ENCODE peak calls at places on chromosomes 1 and 21, in four cellular contexts. N, H, U and T are unnamed samples.

GRCh38 chr21:17613242-17613676 is 558 bp upstream of the BTG3 start:
- DNase-seq in N (no peak), H (peak), U (peak), T (no peak)

GRCh38 chr1:172417552-172417951 is 2.9 kb upstream of the C1orf105 start:
- DNase-seq in N (no peak), H (no peak), U (no peak), T (no peak)

GRCh38 chr1:246647113-246647512 is 77.1 kb upstream of the SCCPDH start:
- DNase-seq in N (peak), H (peak), U (no peak), T (no peak)

GRCh38 chr1:113983826-113984225 is 4.6 kb downstream of the OLFML3 start:
- DNase-seq in N (no peak), H (no peak), U (no peak), T (no peak)

GRCh38 chr1:88180449-88181108 is 503.5 kb upstream of the PKN2 start:
- DNase-seq in N (peak), H (peak), U (peak), T (peak)

GRCh38 chr1:232876506-232877360 is 71.5 kb downstream of the MAP10 start:
- DNase-seq in N (no peak), H (no peak), U (no peak), T (no peak)

GRCh38 chr1:7418442-7419080 is 352.5 kb upstream of the VAMP3 start:
- DNase-seq in N (no peak), H (peak), U (no peak), T (no peak)

GRCh38 chr1:201405484-201405831 is 6.3 kb upstream of the LAD1 start:
- DNase-seq in N (no peak), H (no peak), U (no peak), T (no peak)

GRCh38 chr1:68045511-68046180 is 4.8 kb downstream of the DIRAS3 start:
- DNase-seq in N (no peak), H (no peak), U (no peak), T (no peak)

GRCh38 chr1:211517006-211517405 is 25.0 kb upstream of the RD3 start:
- DNase-seq in N (peak), H (no peak), U (no peak), T (no peak)

GRCh38 chr1:77292551-77292950 is 10.7 kb downstream of the AK5 start:
- DNase-seq in N (no peak), H (no peak), U (no peak), T (no peak)

GRCh38 chr21:31213787-31214186 is 130.3 kb downstream of the TIAM1 start:
- DNase-seq in N (no peak), H (no peak), U (no peak), T (no peak)

GRCh38 chr1:14112613-14113012 is 412.6 kb downstream of the PRDM2 start:
- DNase-seq in N (no peak), H (no peak), U (no peak), T (no peak)

GRCh38 chr1:9057851-9058250 is 11.6 kb downstream of the SLC2A5 start:
- DNase-seq in N (peak), H (no peak), U (no peak), T (no peak)

GRCh38 chr1:43426221-43426620 is 27.5 kb downstream of the HYI start:
- DNase-seq in N (no peak), H (no peak), U (no peak), T (no peak)

GRCh38 chr1:203448521-203449061 is 27.0 kb upstream of the PRELP start:
- DNase-seq in N (no peak), H (peak), U (no peak), T (no peak)

GRCh38 chr21:32463367-32463766 is 50.9 kb downstream of the EVA1C start:
- DNase-seq in N (no peak), H (no peak), U (peak), T (peak)

GRCh38 chr1:54577612-54578011 is 29.6 kb downstream of the ACOT11 start:
- DNase-seq in N (no peak), H (peak), U (no peak), T (no peak)

GRCh38 chr1:42319871-42320484 is 15.1 kb downstream of the FOXJ3 start:
- DNase-seq in N (no peak), H (no peak), U (no peak), T (no peak)

GRCh38 chr1:168089326-168089978 is 47.3 kb downstream of the GPR161 start:
- DNase-seq in N (no peak), H (no peak), U (no peak), T (no peak)

GRCh38 chr1:161115132-161115711 is 2.6 kb downstream of the PFDN2 start:
- DNase-seq in N (no peak), H (no peak), U (no peak), T (peak)

GRCh38 chr1:205985330-205986005 is 17.7 kb downstream of the RAB7B start:
- DNase-seq in N (no peak), H (no peak), U (no peak), T (no peak)

GRCh38 chr1:178953538-178954207 is 72.0 kb upstream of the FAM20B start:
- DNase-seq in N (no peak), H (peak), U (no peak), T (no peak)

GRCh38 chr1:47576758-47577115 is 138.9 kb downstream of the FOXD2 start:
- DNase-seq in N (no peak), H (no peak), U (no peak), T (no peak)

GRCh38 chr1:2384130-2384860 is 7.1 kb downstream of the MORN1 start:
- DNase-seq in N (no peak), H (no peak), U (no peak), T (no peak)

GRCh38 chr1:81254560-81254959 is 546.2 kb upstream of the ADGRL2 start:
- DNase-seq in N (no peak), H (no peak), U (no peak), T (peak)

GRCh38 chr1:162072770-162073169 is 3.3 kb downstream of the NOS1AP start:
- DNase-seq in N (no peak), H (no peak), U (no peak), T (no peak)

GRCh38 chr1:86159800-86160199 is 3.2 kb upstream of the COL24A1 start:
- DNase-seq in N (no peak), H (no peak), U (no peak), T (no peak)

GRCh38 chr1:228873714-228874113 is 138.4 kb downstream of the RHOU start:
- DNase-seq in N (no peak), H (no peak), U (no peak), T (no peak)

GRCh38 chr1:192609110-192610079 is 26.6 kb upstream of the RGS13 start:
- DNase-seq in N (no peak), H (peak), U (peak), T (no peak)

GRCh38 chr1:234841710-234842231 is 231.8 kb upstream of the IRF2BP2 start:
- DNase-seq in N (no peak), H (peak), U (no peak), T (no peak)
- TF ChIP-seq POLR2A in N (no peak), H (no peak), U (no peak), T (no peak)

GRCh38 chr1:183472488-183473285 is at the start of gene SMG7:
- DNase-seq in N (peak), H (peak), U (peak), T (peak)
- TF ChIP-seq POLR2A in N (peak), H (no peak), U (peak), T (peak)

GRCh38 chr1:3796215-3797193 is at the start of gene LRRC47:
- DNase-seq in N (peak), H (peak), U (peak), T (peak)
- TF ChIP-seq POLR2A in N (peak), H (no peak), U (peak), T (peak)

DNA sequence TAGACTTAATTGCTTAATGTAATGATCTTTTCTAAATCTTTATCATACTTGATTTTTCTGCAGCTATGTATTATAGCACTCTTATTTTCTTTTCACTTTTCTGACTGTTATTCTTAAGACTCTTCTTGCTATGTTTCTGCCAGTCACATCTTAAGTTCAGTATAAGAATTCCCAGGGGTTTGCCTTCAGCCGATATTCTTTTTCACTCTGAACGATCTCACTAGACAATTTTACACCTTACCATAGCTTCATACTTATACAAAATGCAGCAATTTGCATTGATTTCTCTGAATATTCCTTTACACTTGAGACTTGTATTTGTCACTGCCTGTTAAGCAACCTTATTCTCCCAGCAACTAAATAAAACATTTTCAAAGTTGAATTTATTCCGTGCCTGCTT is 242.5 kb upstream of the OLFM3 start:
- DNase-seq in N (no peak), H (no peak), U (no peak), T (no peak)
- TF ChIP-seq POLR2A in N (no peak), H (no peak), U (no peak), T (no peak)

GRCh38 chr1:151158751-151159251 is 2.4 kb downstream of the TNFAIP8L2 start:
- DNase-seq in N (no peak), H (no peak), U (no peak), T (no peak)
- TF ChIP-seq POLR2A in N (no peak), H (no peak), U (no peak), T (no peak)

GRCh38 chr21:43777953-43778352 is 1.8 kb upstream of the CSTB start:
- DNase-seq in N (no peak), H (no peak), U (no peak), T (no peak)

GRCh38 chr21:43775190-43775589 is 918 bp downstream of the CSTB start:
- DNase-seq in N (no peak), H (no peak), U (no peak), T (no peak)

GRCh38 chr21:43774163-43774562 is 1.9 kb downstream of the CSTB start:
- DNase-seq in N (no peak), H (no peak), U (no peak), T (no peak)

GRCh38 chr21:43778469-43779335 is 2.6 kb upstream of the CSTB start:
- DNase-seq in N (no peak), H (peak), U (no peak), T (peak)

GRCh38 chr21:43775795-43776430 is at the start of gene CSTB:
- DNase-seq in N (no peak), H (peak), U (peak), T (no peak)
- TF ChIP-seq POLR2A in N (peak), H (no peak), U (peak), T (peak)

GRCh38 chr1:27772932-27773731 is at the start of gene STX12:
- DNase-seq in N (peak), H (peak), U (peak), T (peak)
- TF ChIP-seq POLR2A in N (peak), H (peak), U (peak), T (peak)

DNA sequence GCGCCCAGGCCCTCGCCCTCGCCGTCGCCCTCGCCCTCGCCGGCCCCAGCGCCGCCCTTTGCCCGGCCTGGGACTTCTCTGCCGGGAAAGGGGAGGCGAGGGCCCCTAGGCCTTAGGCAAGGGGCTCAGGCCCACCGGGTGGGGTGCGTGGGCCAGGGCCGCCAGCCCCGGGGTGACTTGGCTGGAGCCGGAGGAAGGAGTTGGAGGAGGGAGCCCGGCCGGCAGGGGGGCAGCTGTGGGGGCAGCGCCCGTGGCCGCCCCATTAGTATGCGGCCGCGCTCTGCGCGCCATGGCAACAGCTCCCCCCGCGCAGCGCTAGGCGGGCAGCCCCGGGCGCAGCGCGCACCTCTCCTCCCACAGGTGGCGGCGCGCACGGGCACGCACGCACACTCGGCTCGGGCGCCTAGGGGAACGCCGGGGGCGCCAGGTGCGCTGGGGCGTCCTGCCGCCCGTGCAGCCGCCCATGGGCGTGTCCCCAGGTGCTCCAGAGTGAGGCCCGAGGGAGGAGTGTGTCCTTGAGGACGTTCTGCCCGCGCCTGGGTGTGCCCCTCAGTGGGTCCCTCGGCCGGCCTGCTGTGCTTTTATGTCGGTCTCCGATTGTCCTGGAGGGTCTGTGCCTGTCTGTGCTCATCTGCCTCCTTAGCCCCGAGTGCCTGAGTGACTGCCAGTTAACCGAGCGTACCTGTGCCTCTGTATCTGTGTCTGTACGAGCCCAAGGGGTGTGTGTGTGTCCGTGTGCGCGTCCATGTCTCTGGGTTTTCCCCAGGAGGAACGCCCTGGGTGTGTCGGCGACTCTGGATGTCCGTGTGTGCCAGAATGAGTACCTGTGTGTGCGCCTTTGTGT is 38.1 kb upstream of the WASF2 start:
- DNase-seq in N (peak), H (peak), U (peak), T (no peak)
- TF ChIP-seq POLR2A in N (no peak), H (no peak), U (peak), T (no peak)

DNA sequence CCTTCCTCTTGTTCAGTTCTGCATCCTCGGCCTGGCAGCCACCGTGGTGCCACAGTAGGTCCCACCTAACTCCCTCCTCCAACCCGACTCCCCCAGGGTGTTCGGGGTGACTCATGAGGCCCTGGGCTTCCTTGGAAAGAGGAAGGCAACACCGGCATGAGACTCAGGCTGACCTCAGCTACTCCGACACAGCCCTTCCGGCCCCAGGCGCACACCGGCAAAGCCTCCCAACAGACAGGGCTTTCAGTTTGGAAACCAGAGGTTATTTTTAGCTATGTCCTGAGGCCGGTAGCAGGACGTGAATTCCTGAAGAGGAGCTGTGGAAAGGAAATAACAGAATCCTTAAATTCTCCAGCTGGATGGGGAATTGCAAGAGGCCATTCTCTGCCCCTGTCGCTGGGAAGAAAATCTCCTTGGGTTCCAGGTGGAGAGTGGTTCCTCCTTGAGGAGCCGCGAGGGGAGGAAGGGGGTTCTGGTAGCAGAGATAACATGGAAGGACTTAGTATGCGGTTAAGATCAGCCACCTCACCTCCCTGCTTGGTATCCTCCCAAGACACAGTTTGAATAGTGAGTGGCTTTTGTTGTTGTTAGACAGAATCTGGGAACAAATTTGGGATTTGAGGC is 24.4 kb downstream of the PLXNA2 start:
- DNase-seq in N (peak), H (no peak), U (no peak), T (peak)
- TF ChIP-seq POLR2A in N (peak), H (no peak), U (no peak), T (no peak)